ENCODE peak calls at places on chromosomes 3 and 15, in ten cellular contexts. E, V, R, C, X, H, J, Z, G and L are unnamed samples. For H3K36me3, the result is how much of the 10 kb centered on the place peaks cover.

GRCh38 chr3:143099213-143099612 is 20.4 kb upstream of the CHST2 start:
- DNase-seq in C (no peak), V (no peak), E (no peak), J (no peak), G (no peak), X (no peak), R (no peak), Z (no peak), H (no peak), L (no peak)

GRCh38 chr3:45487508-45487907 is 99.1 kb downstream of the LARS2 start:
- DNase-seq in G (no peak), Z (no peak), V (no peak), J (no peak), R (no peak), X (no peak), H (no peak), C (no peak), E (no peak), L (no peak)

GRCh38 chr3:21599890-21600289 is 151.1 kb downstream of the ZNF385D start:
- DNase-seq in E (no peak), J (no peak), R (no peak), Z (no peak), G (no peak), H (no peak), C (no peak), X (no peak), V (no peak), L (no peak)

GRCh38 chr3:12427551-12427950 is 56.7 kb upstream of the TSEN2 start:
- DNase-seq in R (no peak), H (no peak), X (no peak), Z (no peak), E (no peak), G (no peak), V (no peak), J (no peak), C (no peak), L (no peak)

GRCh38 chr3:181808053-181808452 is 96.3 kb downstream of the SOX2 start:
- DNase-seq in R (no peak), J (no peak), X (no peak), C (no peak), H (no peak), E (no peak), Z (no peak), G (no peak), V (no peak), L (no peak)

GRCh38 chr3:4314688-4315087 is 11.5 kb downstream of the SETMAR start:
- DNase-seq in H (no peak), G (no peak), V (peak), R (no peak), J (no peak), E (no peak), C (no peak), Z (no peak), X (no peak), L (no peak)

GRCh38 chr3:129486057-129487035 is 42.1 kb upstream of the RHO start:
- DNase-seq in H (no peak), G (no peak), J (no peak), V (peak), R (no peak), X (no peak), Z (no peak), E (no peak), C (no peak), L (peak)

GRCh38 chr15:43505723-43506122 is 11.7 kb upstream of the MAP1A start:
- DNase-seq in H (no peak), Z (no peak), J (no peak), C (no peak), R (no peak), G (no peak), E (no peak), V (peak), X (no peak), L (no peak)

GRCh38 chr3:150497956-150498355 is 48.3 kb downstream of the SERP1 start:
- DNase-seq in Z (no peak), X (no peak), C (no peak), R (no peak), V (peak), E (no peak), G (no peak), H (no peak), J (no peak), L (peak)

GRCh38 chr3:4882548-4882947 is 96.7 kb upstream of the BHLHE40 start:
- DNase-seq in G (no peak), R (no peak), V (no peak), X (no peak), J (no peak), E (no peak), C (no peak), Z (no peak), H (no peak), L (no peak)

GRCh38 chr15:90001062-90001682 is at the start of gene ZNF710:
- DNase-seq in Z (peak), R (peak), J (no peak), G (peak), C (peak), H (peak), V (peak), E (no peak), X (peak), L (no peak)

GRCh38 chr3:31009881-31010280 is 115.4 kb upstream of the GADL1 start:
- DNase-seq in V (no peak), X (no peak), G (no peak), E (peak), J (no peak), C (no peak), R (no peak), H (no peak), Z (no peak), L (no peak)

GRCh38 chr3:129276385-129276784 is 2.3 kb upstream of the HMCES start:
- DNase-seq in J (no peak), Z (no peak), E (no peak), H (no peak), V (no peak), G (no peak), C (no peak), X (peak), R (no peak), L (no peak)

GRCh38 chr15:40543082-40543481 is 21.8 kb downstream of the CCDC32 start:
- DNase-seq in Z (no peak), H (no peak), V (no peak), X (no peak), C (no peak), R (no peak), J (no peak), G (no peak), E (no peak), L (no peak)

GRCh38 chr3:133547432-133548041 is 25.9 kb upstream of the CDV3 start:
- DNase-seq in J (no peak), G (no peak), R (no peak), H (no peak), E (no peak), C (peak), X (no peak), V (peak), Z (peak), L (peak)

GRCh38 chr3:195701042-195701910 is 19.5 kb upstream of the MUC20 start:
- DNase-seq in R (no peak), Z (no peak), E (no peak), X (no peak), V (no peak), J (no peak), H (no peak), C (no peak), G (no peak), L (no peak)

GRCh38 chr3:194380300-194380699 is 10.8 kb upstream of the LRRC15 start:
- DNase-seq in Z (no peak), H (no peak), X (no peak), V (no peak), G (no peak), R (no peak), E (no peak), C (no peak), J (no peak), L (no peak)

GRCh38 chr3:61602466-61602865 is 41.1 kb downstream of the PTPRG start:
- DNase-seq in G (no peak), H (no peak), V (no peak), R (no peak), J (no peak), C (no peak), Z (no peak), X (no peak), E (no peak), L (no peak)

GRCh38 chr15:58423858-58424608 is 7.8 kb upstream of the LIPC start:
- DNase-seq in J (no peak), G (no peak), X (no peak), R (no peak), H (no peak), V (peak), C (no peak), Z (no peak), E (no peak), L (no peak)

GRCh38 chr15:68695061-68695595 is 116.3 kb downstream of the CORO2B start:
- DNase-seq in V (no peak), G (no peak), X (no peak), Z (no peak), H (no peak), E (no peak), J (no peak), R (no peak), C (no peak), L (no peak)

GRCh38 chr3:12155264-12155663 is 3.4 kb downstream of the TIMP4 start:
- DNase-seq in H (no peak), C (no peak), X (no peak), J (no peak), Z (no peak), R (no peak), E (no peak), V (no peak), G (no peak), L (no peak)

GRCh38 chr15:75202251-75203016 is 752 bp downstream of the C15orf39 start:
- DNase-seq in H (peak), R (peak), J (peak), Z (peak), X (peak), V (peak), G (peak), C (peak), E (no peak), L (no peak)

GRCh38 chr3:177679568-177680441 is 482.5 kb upstream of the TBL1XR1 start:
- DNase-seq in V (peak), R (no peak), X (no peak), H (no peak), C (no peak), Z (no peak), E (no peak), G (no peak), J (no peak), L (no peak)

GRCh38 chr15:101003706-101004105 is 84.5 kb downstream of the LRRK1 start:
- DNase-seq in V (no peak), C (no peak), H (no peak), J (no peak), G (no peak), R (no peak), E (no peak), X (peak), Z (no peak), L (no peak)

GRCh38 chr3:66574091-66574490 is 73.3 kb upstream of the LRIG1 start:
- DNase-seq in X (no peak), C (no peak), Z (no peak), J (no peak), V (no peak), H (no peak), R (no peak), G (no peak), E (no peak), L (no peak)

GRCh38 chr15:33616485-33616884 is 305.7 kb downstream of the RYR3 start:
- DNase-seq in R (no peak), H (no peak), X (no peak), Z (no peak), V (no peak), G (no peak), J (no peak), C (no peak), E (no peak), L (no peak)

GRCh38 chr3:150763841-150764483 is 993 bp upstream of the SIAH2 start:
- DNase-seq in J (peak), Z (peak), R (peak), V (peak), C (peak), X (peak), H (peak), G (peak), E (no peak), L (no peak)

GRCh38 chr15:67508367-67508766 is 12.6 kb upstream of the C15orf61 start:
- DNase-seq in H (no peak), V (peak), Z (no peak), X (no peak), R (no peak), E (no peak), G (no peak), C (no peak), J (no peak), L (no peak)

GRCh38 chr15:77904436-77904821 is 173.1 kb downstream of the TBC1D2B start:
- DNase-seq in X (no peak), E (no peak), H (no peak), C (no peak), Z (no peak), J (no peak), V (no peak), G (no peak), R (no peak), L (no peak)

GRCh38 chr15:71131601-71132357 is 16.5 kb downstream of the THSD4 start:
- DNase-seq in J (no peak), G (no peak), V (no peak), E (no peak), X (no peak), R (no peak), C (no peak), Z (no peak), H (no peak), L (no peak)

GRCh38 chr3:40971191-40972168 is 227.8 kb upstream of the CTNNB1 start:
- DNase-seq in J (peak), X (peak), Z (peak), V (peak), G (peak), C (peak), E (peak), H (peak), R (peak), L (peak)
- TF ChIP-seq CTCF in J (no peak), X (no peak), Z (no peak), V (no peak), G (no peak), C (peak), E (no peak), H (peak), R (no peak), L (no peak)

GRCh38 chr3:51705276-51706020 is 1.4 kb upstream of the GRM2 start:
- DNase-seq in Z (no peak), E (no peak), C (peak), G (no peak), J (no peak), V (no peak), X (no peak), R (peak), H (no peak), L (no peak)

GRCh38 chr3:51703776-51704510 is 2.9 kb upstream of the GRM2 start:
- DNase-seq in Z (no peak), H (no peak), X (no peak), R (peak), V (no peak), G (no peak), C (peak), J (no peak), E (no peak), L (no peak)

GRCh38 chr3:51702156-51702555 is 4.7 kb upstream of the GRM2 start:
- DNase-seq in J (no peak), E (no peak), X (no peak), Z (no peak), H (no peak), C (no peak), G (no peak), R (no peak), V (no peak), L (no peak)

GRCh38 chr3:51704511-51704950 is 2.3 kb upstream of the GRM2 start:
- DNase-seq in E (no peak), Z (no peak), R (peak), H (no peak), G (no peak), C (peak), J (no peak), X (no peak), V (no peak), L (no peak)

GRCh38 chr3:51703026-51703775 is 3.7 kb upstream of the GRM2 start:
- DNase-seq in C (no peak), X (no peak), H (no peak), Z (no peak), V (no peak), J (no peak), G (peak), E (no peak), R (peak), L (no peak)
- H3K36me3 ChIP-seq in C (half or more), X (under half), H (under half), Z (under half), V (under half), J (under half), G (under half), E (under half), R (under half), L (under half)

GRCh38 chr15:39167114-39168058 is 413.5 kb upstream of the THBS1 start:
- DNase-seq in C (no peak), E (no peak), G (no peak), Z (no peak), J (no peak), V (no peak), H (no peak), R (no peak), X (no peak), L (no peak)

GRCh38 chr15:39174332-39174731 is 406.5 kb upstream of the THBS1 start:
- DNase-seq in Z (no peak), G (no peak), J (no peak), C (no peak), E (no peak), V (no peak), H (no peak), R (no peak), X (no peak), L (no peak)

GRCh38 chr15:39172380-39173281 is 408.2 kb upstream of the THBS1 start:
- DNase-seq in R (no peak), Z (peak), C (peak), G (no peak), V (peak), E (peak), X (no peak), H (peak), J (no peak), L (no peak)

GRCh38 chr15:39173426-39173825 is 407.5 kb upstream of the THBS1 start:
- DNase-seq in Z (no peak), E (no peak), C (no peak), V (no peak), R (no peak), J (no peak), G (no peak), H (no peak), X (no peak), L (no peak)

DNA sequence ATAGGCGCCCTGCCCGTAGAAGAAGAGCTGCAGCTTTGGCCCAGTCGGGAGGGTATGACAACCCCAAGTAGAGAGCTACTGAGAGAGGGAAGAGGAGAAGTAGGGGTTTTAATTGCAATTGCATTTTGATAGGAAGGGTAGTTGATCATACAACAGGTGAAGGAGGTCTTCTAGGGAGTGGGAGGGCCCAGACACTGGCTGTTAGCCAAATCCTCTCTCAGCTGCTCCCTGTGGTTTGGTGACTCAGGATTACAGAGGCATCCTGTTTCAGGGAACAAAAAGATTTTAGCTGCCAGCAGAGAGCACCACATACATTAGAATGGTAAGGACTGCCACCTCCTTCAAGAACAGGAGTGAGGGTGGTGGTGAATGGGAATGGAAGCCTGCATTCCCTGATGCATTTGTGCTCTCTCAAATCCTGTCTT is 408.9 kb upstream of the THBS1 start:
- DNase-seq in Z (peak), C (peak), H (peak), R (peak), G (peak), V (peak), E (peak), J (peak), X (peak), L (peak)
- TF ChIP-seq CTCF in Z (no peak), C (peak), H (peak), R (no peak), G (peak), V (peak), E (peak), J (peak), X (peak), L (peak)

GRCh38 chr3:47613723-47614122 is 35.1 kb upstream of the CSPG5 start:
- DNase-seq in J (no peak), V (no peak), E (no peak), R (no peak), H (no peak), G (no peak), Z (no peak), C (no peak), X (no peak), L (no peak)
- H3K36me3 ChIP-seq in J (under half), V (under half), E (under half), R (under half), H (under half), G (under half), Z (under half), C (under half), X (under half), L (under half)

GRCh38 chr3:81173514-81173913 is 587.9 kb downstream of the GBE1 start:
- DNase-seq in R (no peak), C (no peak), J (no peak), E (no peak), X (no peak), Z (no peak), G (no peak), H (no peak), V (no peak), L (no peak)
- TF ChIP-seq CTCF in R (no peak), C (no peak), J (no peak), E (peak), X (no peak), Z (no peak), G (no peak), H (no peak), V (no peak), L (no peak)